ENCODE peak calls at places on chromosomes 6 and 20, in seven cellular contexts. B, W, J, Y, D, F and C are unnamed samples.

GRCh38 chr6:156174026-156174880 is 602.9 kb upstream of the ARID1B start:
- DNase-seq in B (no peak), W (no peak), J (no peak), Y (no peak), D (no peak), F (no peak), C (no peak)

GRCh38 chr6:87904041-87904440 is 143.6 kb upstream of the SPACA1 start:
- DNase-seq in B (no peak), W (no peak), J (no peak), Y (no peak), D (no peak), F (no peak), C (no peak)

GRCh38 chr6:160137989-160138835 is 16.6 kb downstream of the SLC22A1 start:
- DNase-seq in B (peak), W (peak), J (no peak), Y (peak), D (peak), F (no peak), C (no peak)

GRCh38 chr6:145878591-145879295 is 64.1 kb upstream of the FBXO30 start:
- DNase-seq in B (no peak), W (no peak), J (no peak), Y (no peak), D (no peak), F (no peak), C (no peak)

GRCh38 chr6:93568169-93568568 is 148.8 kb upstream of the EPHA7 start:
- DNase-seq in B (no peak), W (no peak), J (no peak), Y (no peak), D (no peak), F (no peak), C (no peak)

GRCh38 chr6:156779206-156780116 is 2.3 kb downstream of the ARID1B start:
- DNase-seq in B (peak), W (no peak), J (no peak), Y (peak), D (peak), F (no peak), C (peak)

GRCh38 chr20:48706710-48707339 is 121.0 kb downstream of the PREX1 start:
- DNase-seq in B (no peak), W (no peak), J (no peak), Y (no peak), D (no peak), F (no peak), C (no peak)

GRCh38 chr6:103405321-103405720 is 1454.4 kb downstream of the HACE1 start:
- DNase-seq in B (no peak), W (no peak), J (no peak), Y (no peak), D (no peak), F (no peak), C (no peak)

DNA sequence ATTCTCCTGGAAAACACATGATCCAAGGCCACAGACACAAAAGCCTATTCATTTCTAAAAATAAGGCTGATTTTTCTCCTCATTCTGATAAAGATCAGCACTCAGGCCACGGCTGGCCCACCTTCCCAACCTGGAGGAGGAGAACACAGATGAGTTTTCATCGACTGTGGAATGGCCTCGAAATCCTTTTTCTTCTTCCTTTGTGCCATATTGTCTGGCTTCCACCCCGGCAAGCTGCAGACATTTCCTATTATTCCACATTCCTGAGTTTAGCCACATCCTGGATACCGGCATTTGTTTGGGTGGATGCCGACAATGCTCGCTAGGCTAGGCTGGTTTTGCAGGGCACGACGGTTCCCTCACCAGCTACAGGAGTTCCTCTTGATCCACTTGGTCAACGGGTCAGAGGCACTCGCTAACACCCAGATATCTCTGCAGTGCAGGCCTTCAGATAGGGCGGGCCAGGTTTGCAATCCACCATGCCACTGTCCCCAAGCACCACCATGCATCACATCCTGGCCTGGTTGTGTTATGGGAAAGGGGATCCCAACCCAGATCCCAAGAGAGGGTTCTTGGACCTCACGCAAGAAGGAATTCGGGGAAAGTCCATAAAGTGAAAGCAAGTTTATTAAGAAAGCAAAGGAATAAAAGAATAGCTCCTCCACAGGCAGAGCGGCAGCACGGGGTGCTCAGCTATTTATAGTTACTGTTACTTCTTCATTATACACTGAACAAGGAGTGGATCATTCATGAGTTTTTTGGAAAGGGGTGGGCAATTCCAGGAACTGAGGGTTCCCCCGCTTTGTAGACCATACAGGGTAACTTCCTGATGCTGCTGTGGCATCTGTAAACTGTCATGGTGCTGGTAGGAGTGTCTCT is 4.2 kb upstream of the CTSZ start:
- DNase-seq in B (no peak), W (peak), J (no peak), Y (peak), D (peak), F (no peak), C (no peak)
- TF ChIP-seq POLR2A in B (no peak), W (no peak), J (no peak), Y (no peak), D (no peak), F (no peak), C (no peak)

GRCh38 chr20:46959081-46959692 is 64.5 kb downstream of the EYA2 start:
- DNase-seq in B (no peak), W (peak), J (no peak), Y (no peak), D (no peak), F (no peak), C (no peak)
- H3K27ac ChIP-seq in B (no peak), W (peak), J (no peak), Y (no peak), D (no peak), F (peak), C (no peak)

GRCh38 chr20:1434571-1435336 is 31.9 kb downstream of the NSFL1C start:
- DNase-seq in B (no peak), W (peak), J (no peak), Y (no peak), D (peak), F (peak), C (no peak)
- TF ChIP-seq POLR2A in B (no peak), W (no peak), J (no peak), Y (no peak), D (no peak), F (no peak), C (no peak)

GRCh38 chr6:109379706-109380105 is 2.6 kb downstream of the CD164 start:
- DNase-seq in B (no peak), W (peak), J (no peak), Y (no peak), D (no peak), F (no peak), C (no peak)

GRCh38 chr6:109382576-109383437 is 540 bp upstream of the CD164 start:
- DNase-seq in B (peak), W (peak), J (peak), Y (peak), D (peak), F (peak), C (peak)

GRCh38 chr6:109381747-109382575 is at the start of gene CD164:
- DNase-seq in B (peak), W (peak), J (peak), Y (peak), D (peak), F (peak), C (peak)

GRCh38 chr6:109381007-109381746 is 1.1 kb downstream of the CD164 start:
- DNase-seq in B (no peak), W (peak), J (no peak), Y (no peak), D (no peak), F (no peak), C (no peak)

GRCh38 chr6:109383438-109383940 is 1.2 kb upstream of the CD164 start:
- DNase-seq in B (no peak), W (no peak), J (no peak), Y (no peak), D (no peak), F (no peak), C (no peak)
- H3K27ac ChIP-seq in B (peak), W (no peak), J (peak), Y (peak), D (peak), F (peak), C (peak)

GRCh38 chr20:50379049-50379990 is 130.9 kb upstream of the PTPN1 start:
- DNase-seq in B (peak), W (peak), J (peak), Y (peak), D (peak), F (peak), C (peak)
- TF ChIP-seq POLR2A in B (peak), W (peak), J (no peak), Y (no peak), D (no peak), F (peak), C (peak)

DNA sequence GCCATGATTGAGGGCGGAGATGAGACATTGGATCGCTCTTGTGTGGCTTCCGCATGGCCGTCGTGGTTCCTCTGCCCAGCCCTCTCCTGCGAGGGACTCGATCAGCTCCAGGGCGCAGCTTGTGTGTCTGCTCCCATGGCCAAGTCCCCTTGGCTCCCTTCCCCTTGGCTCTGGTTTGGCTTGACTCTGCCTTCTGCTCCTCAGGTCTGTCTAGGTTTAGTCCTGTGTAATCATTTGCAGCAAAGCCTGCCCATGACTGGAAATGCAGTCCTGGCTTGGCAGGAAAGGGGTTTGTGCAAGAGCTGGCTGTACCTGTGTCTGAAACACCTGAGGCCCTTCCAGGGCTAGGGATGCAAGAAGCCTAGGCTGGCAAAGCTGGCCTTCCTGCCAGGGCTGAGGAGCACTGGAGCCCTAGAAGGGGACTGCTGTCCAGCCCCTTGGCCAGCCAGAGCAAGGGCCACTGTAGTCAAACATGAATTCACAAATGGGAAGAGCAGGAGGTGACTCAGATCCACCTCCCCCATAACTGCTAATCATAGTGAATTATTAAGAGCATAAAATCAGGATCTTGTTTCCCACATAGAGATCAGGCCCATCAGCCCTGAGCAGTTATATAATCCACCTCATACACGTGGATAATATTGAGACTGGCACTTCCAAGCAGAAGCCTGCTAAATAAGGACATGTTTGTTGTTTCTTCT is 196.8 kb downstream of the FARS2 start:
- DNase-seq in B (no peak), W (no peak), J (peak), Y (peak), D (peak), F (no peak), C (peak)
- H3K27ac ChIP-seq in B (no peak), W (no peak), J (peak), Y (peak), D (no peak), F (peak), C (peak)

GRCh38 chr6:75748743-75749538 is at the start of gene MYO6:
- DNase-seq in B (peak), W (peak), J (peak), Y (peak), D (peak), F (peak), C (peak)
- TF ChIP-seq POLR2A in B (peak), W (peak), J (peak), Y (peak), D (peak), F (peak), C (peak)

GRCh38 chr6:108578595-108579038 is 17.9 kb downstream of the FOXO3 start:
- DNase-seq in B (no peak), W (peak), J (no peak), Y (no peak), D (no peak), F (no peak), C (peak)
- H3K27ac ChIP-seq in B (peak), W (peak), J (no peak), Y (no peak), D (peak), F (peak), C (peak)

GRCh38 chr6:29729774-29730328 is 6.6 kb downstream of the HLA-F start:
- DNase-seq in B (no peak), W (no peak), J (no peak), Y (no peak), D (no peak), F (no peak), C (no peak)

GRCh38 chr6:29730575-29731126 is 7.4 kb downstream of the HLA-F start:
- DNase-seq in B (no peak), W (no peak), J (no peak), Y (no peak), D (no peak), F (no peak), C (no peak)

GRCh38 chr6:29727637-29728036 is 4.4 kb downstream of the HLA-F start:
- DNase-seq in B (no peak), W (no peak), J (no peak), Y (no peak), D (no peak), F (no peak), C (no peak)

GRCh38 chr6:29726795-29727194 is 3.6 kb downstream of the HLA-F start:
- DNase-seq in B (no peak), W (no peak), J (no peak), Y (no peak), D (no peak), F (no peak), C (no peak)

GRCh38 chr6:29728173-29728879 is 5.1 kb downstream of the HLA-F start:
- DNase-seq in B (no peak), W (no peak), J (no peak), Y (no peak), D (no peak), F (no peak), C (no peak)
- TF ChIP-seq POLR2A in B (no peak), W (no peak), J (no peak), Y (no peak), D (no peak), F (no peak), C (no peak)

GRCh38 chr6:148616811-148617210 is 130.0 kb upstream of the UST start:
- DNase-seq in B (no peak), W (peak), J (no peak), Y (no peak), D (no peak), F (no peak), C (no peak)

GRCh38 chr6:148608211-148608951 is 138.4 kb upstream of the UST start:
- DNase-seq in B (no peak), W (peak), J (no peak), Y (no peak), D (no peak), F (no peak), C (no peak)

GRCh38 chr6:148612043-148612442 is 134.8 kb upstream of the UST start:
- DNase-seq in B (no peak), W (no peak), J (no peak), Y (no peak), D (no peak), F (no peak), C (no peak)

GRCh38 chr6:148611213-148611612 is 135.6 kb upstream of the UST start:
- DNase-seq in B (peak), W (no peak), J (peak), Y (peak), D (no peak), F (no peak), C (no peak)
- H3K27ac ChIP-seq in B (no peak), W (no peak), J (peak), Y (no peak), D (peak), F (peak), C (no peak)